ENCODE peak calls at places on chromosomes 13 and 19, in nine cellular contexts. P, C, L, G, J, S, N, I and Y are unnamed samples.

GRCh38 chr13:30745917-30746686 is 10.8 kb downstream of the ALOX5AP start:
- DNase-seq in P (no peak), C (peak; percentile 57), L (peak; percentile 60), G (no peak), J (no peak), S (no peak), N (no peak), I (peak; percentile 19), Y (no peak)

GRCh38 chr13:30895773-30896172 is 10.3 kb upstream of the MEDAG start:
- DNase-seq in P (no peak), C (peak; percentile 32), L (peak; percentile 96), G (peak; percentile 95), J (peak; percentile 97), S (peak; percentile 87), N (peak; percentile 88), I (no peak), Y (peak; percentile 74)

GRCh38 chr13:95533545-95534135 is 18.9 kb upstream of the CLDN10 start:
- DNase-seq in P (no peak), C (no peak), L (no peak), G (no peak), J (no peak), S (no peak), N (no peak), I (no peak), Y (no peak)

GRCh38 chr19:2476451-2477140 is 669 bp downstream of the GADD45B start:
- DNase-seq in P (peak; percentile 33), C (no peak), L (peak; percentile 61), G (peak; percentile 48), J (peak; percentile 64), S (peak; percentile 77), N (peak; percentile 60), I (peak; percentile 66), Y (peak; percentile 16)

GRCh38 chr19:1787116-1787515 is 25.0 kb downstream of the ATP8B3 start:
- DNase-seq in P (no peak), C (no peak), L (no peak), G (no peak), J (no peak), S (no peak), N (no peak), I (no peak), Y (no peak)

GRCh38 chr19:42253245-42254082 is 1.5 kb downstream of the ERF start:
- DNase-seq in P (no peak), C (peak; percentile 94), L (peak; percentile 56), G (peak; percentile 24), J (peak; percentile 48), S (peak; percentile 89), N (no peak), I (peak; percentile 83), Y (peak; percentile 44)

GRCh38 chr19:34480971-34481821 is at the start of gene WTIP:
- DNase-seq in P (no peak), C (peak; percentile 93), L (peak; percentile 95), G (peak; percentile 94), J (peak; percentile 89), S (peak; percentile 86), N (peak; percentile 89), I (peak; percentile 78), Y (peak; percentile 67)

GRCh38 chr13:75666646-75667351 is 30.7 kb downstream of the LMO7 start:
- DNase-seq in P (no peak), C (peak; percentile 14), L (peak; percentile 49), G (peak; percentile 63), J (peak; percentile 66), S (no peak), N (peak; percentile 70), I (no peak), Y (peak; percentile 41)

GRCh38 chr13:75485286-75486062 is 3.5 kb upstream of the TBC1D4 start:
- DNase-seq in P (no peak), C (no peak), L (peak; percentile 39), G (peak; percentile 44), J (peak; percentile 59), S (no peak), N (peak; percentile 91), I (no peak), Y (peak; percentile 60)

GRCh38 chr19:17950310-17951150 is 16.4 kb upstream of the KCNN1 start:
- DNase-seq in P (no peak), C (no peak), L (no peak), G (no peak), J (no peak), S (no peak), N (no peak), I (no peak), Y (no peak)

GRCh38 chr19:32862741-32863140 is 6.8 kb downstream of the SLC7A9 start:
- DNase-seq in P (no peak), C (no peak), L (no peak), G (no peak), J (no peak), S (no peak), N (no peak), I (no peak), Y (no peak)

DNA sequence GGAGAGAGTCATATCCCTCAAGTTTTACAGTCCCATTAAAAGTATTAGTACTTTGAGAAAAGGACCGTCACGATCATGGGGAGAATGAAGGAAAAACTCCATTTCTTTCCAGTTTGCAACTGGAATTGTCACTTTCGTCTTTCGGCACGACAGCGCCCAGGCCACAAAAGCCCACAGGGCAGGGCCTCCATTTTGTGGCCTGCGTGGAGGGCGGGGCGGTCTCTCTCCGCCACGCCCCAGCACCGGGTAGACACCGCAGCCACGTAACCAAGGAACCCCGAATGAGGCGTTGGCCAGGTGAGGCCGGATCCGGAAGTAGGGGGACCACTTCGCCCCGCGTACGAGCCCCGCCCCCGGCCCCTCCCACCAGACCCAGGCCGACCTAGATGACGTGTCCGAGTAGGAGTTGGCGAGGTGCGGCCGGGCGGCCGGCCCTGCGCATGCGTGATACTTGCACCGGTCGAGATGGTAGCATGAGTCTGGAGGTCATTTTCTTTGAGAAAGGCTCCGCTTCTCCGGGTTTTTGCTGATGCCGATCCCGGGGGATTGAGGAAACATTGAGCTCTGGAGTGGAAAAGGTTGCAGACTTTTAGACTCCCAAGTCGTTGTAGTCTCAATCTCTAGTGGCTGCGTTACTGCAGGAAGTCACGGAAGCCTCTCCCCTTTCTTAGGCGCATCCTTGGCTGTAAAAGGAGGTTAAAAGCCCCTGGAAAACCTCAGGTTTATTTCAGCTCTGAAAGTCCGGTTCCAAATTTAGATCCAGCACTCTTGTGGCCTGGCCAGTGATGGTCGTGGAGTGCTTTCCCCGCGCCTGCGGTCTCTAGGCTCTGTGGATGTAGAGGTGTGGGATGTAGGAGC is 2.7 kb upstream of the TM9SF2 start:
- DNase-seq in P (peak; percentile 98), C (peak; percentile 99), L (peak; percentile 98), G (peak; percentile 97), J (peak; percentile 98), S (peak; percentile 99), N (peak; percentile 94), I (peak; percentile 96), Y (peak; percentile 96)
- TF ChIP-seq CTCF in P (no peak), C (no peak), L (no peak), G (no peak), J (no peak), S (no peak), N (no peak), I (no peak), Y (no peak)

GRCh38 chr13:100442095-100442832 is 146.3 kb downstream of the GGACT start:
- DNase-seq in P (no peak), C (no peak), L (no peak), G (no peak), J (no peak), S (no peak), N (no peak), I (no peak), Y (no peak)
- TF ChIP-seq CTCF in P (no peak), C (no peak), L (no peak), G (no peak), J (no peak), S (no peak), N (no peak), I (no peak), Y (peak; percentile 24)

GRCh38 chr19:46574533-46574932 is 26.6 kb upstream of the CALM3 start:
- DNase-seq in P (no peak), C (no peak), L (no peak), G (no peak), J (no peak), S (no peak), N (peak; percentile 4), I (peak; percentile 21), Y (no peak)

GRCh38 chr19:46573679-46574522 is 27.2 kb upstream of the CALM3 start:
- DNase-seq in P (no peak), C (no peak), L (no peak), G (no peak), J (no peak), S (no peak), N (no peak), I (no peak), Y (no peak)

GRCh38 chr19:46580247-46580646 is 20.9 kb upstream of the CALM3 start:
- DNase-seq in P (no peak), C (no peak), L (no peak), G (no peak), J (no peak), S (no peak), N (no peak), I (no peak), Y (no peak)

GRCh38 chr19:46578450-46578849 is 22.7 kb upstream of the CALM3 start:
- DNase-seq in P (no peak), C (no peak), L (no peak), G (no peak), J (no peak), S (no peak), N (no peak), I (no peak), Y (no peak)

DNA sequence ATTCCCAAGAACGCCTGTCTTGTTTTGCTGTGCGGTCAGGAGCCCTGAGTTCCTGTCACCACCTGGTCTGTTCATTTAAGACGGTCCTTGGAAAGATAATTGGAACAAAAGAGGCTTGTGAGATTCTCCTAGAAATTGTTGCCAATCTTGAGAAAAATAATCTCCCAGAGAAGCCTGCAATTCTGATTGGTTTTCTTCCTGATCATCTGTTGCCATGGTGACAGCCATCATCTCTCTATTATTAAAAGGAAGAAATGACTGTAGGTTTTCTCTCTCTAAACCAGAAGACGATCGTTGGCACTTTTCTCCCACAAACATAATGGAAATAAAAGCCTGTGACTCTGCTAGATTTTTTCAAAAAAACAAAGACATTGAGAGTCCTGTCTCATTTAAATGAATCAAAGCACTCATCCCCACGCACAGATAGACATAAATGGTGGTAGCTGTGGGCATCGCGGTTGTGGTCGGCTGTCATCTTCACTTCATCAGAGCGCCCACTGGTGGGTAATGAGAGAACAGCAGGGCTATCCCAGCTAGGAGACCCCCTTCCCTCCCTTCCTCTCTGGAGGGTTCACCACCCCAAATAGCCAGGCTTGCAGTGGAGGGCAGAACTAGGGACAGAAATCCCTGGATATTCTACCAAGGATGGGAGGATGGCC is 21.7 kb upstream of the CALM3 start:
- DNase-seq in P (peak; percentile 26), C (no peak), L (no peak), G (no peak), J (no peak), S (no peak), N (no peak), I (peak; percentile 64), Y (no peak)
- TF ChIP-seq CTCF in P (peak; percentile 47), C (no peak), L (peak; percentile 47), G (no peak), J (peak; percentile 55), S (no peak), N (no peak), I (peak; percentile 53), Y (no peak)

GRCh38 chr19:50152578-50152977 is 10.5 kb downstream of the IZUMO2 start:
- DNase-seq in P (no peak), C (no peak), L (no peak), G (no peak), J (no peak), S (no peak), N (no peak), I (no peak), Y (no peak)

GRCh38 chr19:50148528-50148927 is 14.6 kb downstream of the IZUMO2 start:
- DNase-seq in P (no peak), C (no peak), L (no peak), G (no peak), J (no peak), S (no peak), N (no peak), I (no peak), Y (no peak)

GRCh38 chr19:50147462-50148423 is 15.3 kb downstream of the IZUMO2 start:
- DNase-seq in P (peak; percentile 96), C (peak; percentile 94), L (peak; percentile 89), G (peak; percentile 80), J (peak; percentile 87), S (peak; percentile 93), N (peak; percentile 67), I (peak; percentile 80), Y (peak; percentile 62)
- TF ChIP-seq CTCF in P (peak; percentile 49), C (peak; percentile 92), L (peak; percentile 39), G (peak; percentile 24), J (peak; percentile 48), S (no peak), N (no peak), I (peak; percentile 44), Y (peak; percentile 35)